ENCODE peak calls at places on chromosomes 11 and 22, in ten cellular contexts. U is A549, C is K562, B is ovary, Y is suprapubic skin, M is transverse colon, D is sigmoid colon, Z is SK-N-SH, E is tibial nerve, H is HepG2. O is an unnamed sample. For H3K4me1, the result is how much of the 10 kb centered on the place peaks cover.

GRCh38 chr11:78370406-78371172 is 47.0 kb downstream of the GAB2 start:
- DNase-seq in E (no peak), M (no peak), C (no peak), D (no peak), Z (no peak), U (no peak), B (no peak), Y (no peak), H (peak), O (no peak)

GRCh38 chr11:1868636-1869291 is 15.9 kb downstream of the LSP1 start:
- DNase-seq in Z (no peak), B (no peak), H (no peak), Y (no peak), U (no peak), C (no peak), M (no peak), D (no peak), E (no peak), O (no peak)

GRCh38 chr22:48758905-48759875 is 1068.5 kb downstream of the BRD1 start:
- DNase-seq in M (no peak), Z (no peak), Y (peak), D (peak), U (no peak), C (no peak), H (no peak), B (no peak), E (peak), O (peak)

GRCh38 chr11:79482800-79483199 is 42.0 kb upstream of the TENM4 start:
- DNase-seq in Z (no peak), C (no peak), Y (no peak), D (no peak), U (no peak), M (no peak), B (no peak), H (no peak), E (no peak), O (no peak)

GRCh38 chr11:9313648-9314290 is 624 bp downstream of the TMEM41B start:
- DNase-seq in Y (no peak), C (peak), D (peak), E (no peak), B (no peak), U (no peak), H (no peak), Z (no peak), M (peak), O (peak)

GRCh38 chr22:27424319-27424718 is 377.2 kb downstream of the MN1 start:
- DNase-seq in B (no peak), U (no peak), C (no peak), H (no peak), Y (no peak), D (no peak), E (no peak), Z (peak), M (no peak), O (no peak)

GRCh38 chr11:78313181-78313788 is 104.3 kb downstream of the GAB2 start:
- DNase-seq in H (peak), D (no peak), Y (no peak), B (no peak), C (no peak), M (peak), E (no peak), Z (no peak), U (peak), O (peak)

GRCh38 chr11:109432105-109432504 is 10.1 kb downstream of the C11orf87 start:
- DNase-seq in Y (no peak), D (no peak), M (no peak), Z (no peak), U (no peak), C (no peak), E (no peak), H (no peak), B (no peak), O (no peak)

GRCh38 chr11:100776212-100776896 is 89.3 kb downstream of the ARHGAP42 start:
- DNase-seq in H (peak), C (no peak), Z (no peak), E (no peak), B (no peak), M (no peak), U (peak), Y (no peak), D (no peak), O (no peak)

GRCh38 chr11:123509737-123510578 is 79.9 kb downstream of the GRAMD1B start:
- DNase-seq in B (no peak), C (peak), D (no peak), Z (peak), U (no peak), Y (no peak), H (no peak), E (no peak), M (no peak), O (no peak)

GRCh38 chr11:104134760-104135159 is 29.2 kb downstream of the PDGFD start:
- DNase-seq in E (no peak), D (no peak), B (no peak), C (no peak), Z (no peak), Y (no peak), H (no peak), M (no peak), U (peak), O (no peak)

GRCh38 chr11:37560346-37560745 is 962.3 kb upstream of the RAG2 start:
- DNase-seq in B (no peak), E (no peak), Z (no peak), H (no peak), C (no peak), U (no peak), M (no peak), Y (no peak), D (no peak), O (no peak)

GRCh38 chr11:106493751-106494150 is 416.3 kb downstream of the AASDHPPT start:
- DNase-seq in E (no peak), B (no peak), D (no peak), C (no peak), M (no peak), U (no peak), H (peak), Y (no peak), Z (no peak), O (no peak)

GRCh38 chr11:92867913-92868619 is 101.4 kb upstream of the MTNR1B start:
- DNase-seq in U (no peak), Z (no peak), M (no peak), B (no peak), Y (no peak), E (no peak), C (no peak), D (no peak), H (no peak), O (no peak)

GRCh38 chr11:124745835-124746620 is 6.0 kb downstream of the VSIG2 start:
- DNase-seq in H (no peak), U (peak), M (peak), C (no peak), D (no peak), Y (peak), B (no peak), E (no peak), Z (no peak), O (no peak)

GRCh38 chr11:77322926-77323590 is 21.6 kb upstream of the GDPD4 start:
- DNase-seq in U (no peak), C (no peak), Z (no peak), E (no peak), Y (no peak), D (no peak), B (no peak), M (no peak), H (no peak), O (no peak)

GRCh38 chr11:132078230-132078629 is 707.8 kb downstream of the NTM start:
- DNase-seq in M (no peak), B (no peak), Y (no peak), Z (no peak), E (no peak), D (no peak), H (no peak), U (no peak), C (no peak), O (no peak)

GRCh38 chr11:15213471-15214231 is 98.9 kb downstream of the INSC start:
- DNase-seq in M (no peak), B (no peak), Z (no peak), U (no peak), C (no peak), E (no peak), H (peak), Y (no peak), D (no peak), O (no peak)

GRCh38 chr11:45799562-45799961 is 5.4 kb upstream of the SLC35C1 start:
- DNase-seq in C (no peak), D (peak), U (no peak), M (no peak), B (no peak), E (no peak), Z (no peak), H (no peak), Y (no peak), O (no peak)

GRCh38 chr11:119375629-119376196 is 5.8 kb downstream of the USP2 start:
- DNase-seq in E (peak), B (peak), Z (peak), Y (no peak), U (no peak), H (peak), C (peak), M (peak), D (peak), O (no peak)
- H3K4me1 ChIP-seq in E (under half), B (under half), Z (half or more), Y (under half), U (under half), H (half or more), C (half or more), M (under half), D (under half), O (under half)

DNA sequence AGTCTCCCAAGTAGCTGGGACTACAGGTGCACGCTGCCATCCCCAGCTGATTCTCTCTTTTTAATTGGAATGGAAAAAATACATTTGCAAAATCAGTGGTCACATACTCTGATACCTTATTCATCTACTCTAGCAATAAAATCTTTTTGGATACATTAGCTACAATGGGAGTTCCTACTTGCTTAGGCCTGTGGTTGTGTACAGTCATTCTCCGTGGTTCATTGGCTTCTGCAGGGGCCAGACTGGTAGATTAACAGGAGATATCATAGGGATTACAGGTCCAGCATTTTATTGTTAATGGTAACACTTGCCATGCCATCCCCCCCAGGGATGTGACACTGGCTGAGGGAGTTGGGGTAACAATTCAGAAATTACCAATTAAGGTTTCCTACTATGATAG is 140.0 kb downstream of the ADAMTS15 start:
- DNase-seq in Y (no peak), C (no peak), Z (no peak), H (no peak), D (no peak), E (no peak), M (no peak), U (no peak), B (no peak), O (no peak)
- TF ChIP-seq EP300 in Y (no peak), C (no peak), Z (no peak), H (no peak), D (no peak), E (no peak), M (no peak), U (no peak), B (no peak), O (no peak)

GRCh38 chr11:69355346-69355940 is 61.5 kb downstream of the MYEOV start:
- DNase-seq in Y (peak), E (no peak), Z (no peak), C (no peak), M (no peak), H (no peak), B (no peak), U (no peak), D (no peak), O (peak)

GRCh38 chr11:69354545-69354897 is 60.6 kb downstream of the MYEOV start:
- DNase-seq in Y (no peak), M (no peak), C (no peak), H (no peak), D (no peak), U (no peak), B (no peak), E (no peak), Z (no peak), O (no peak)

GRCh38 chr11:69352715-69353325 is 58.9 kb downstream of the MYEOV start:
- DNase-seq in M (peak), H (no peak), C (no peak), D (no peak), U (peak), Z (no peak), B (no peak), E (no peak), Y (peak), O (peak)

GRCh38 chr11:69352181-69352580 is 58.2 kb downstream of the MYEOV start:
- DNase-seq in E (no peak), H (no peak), B (no peak), Y (no peak), M (no peak), U (no peak), Z (no peak), C (no peak), D (no peak), O (peak)

DNA sequence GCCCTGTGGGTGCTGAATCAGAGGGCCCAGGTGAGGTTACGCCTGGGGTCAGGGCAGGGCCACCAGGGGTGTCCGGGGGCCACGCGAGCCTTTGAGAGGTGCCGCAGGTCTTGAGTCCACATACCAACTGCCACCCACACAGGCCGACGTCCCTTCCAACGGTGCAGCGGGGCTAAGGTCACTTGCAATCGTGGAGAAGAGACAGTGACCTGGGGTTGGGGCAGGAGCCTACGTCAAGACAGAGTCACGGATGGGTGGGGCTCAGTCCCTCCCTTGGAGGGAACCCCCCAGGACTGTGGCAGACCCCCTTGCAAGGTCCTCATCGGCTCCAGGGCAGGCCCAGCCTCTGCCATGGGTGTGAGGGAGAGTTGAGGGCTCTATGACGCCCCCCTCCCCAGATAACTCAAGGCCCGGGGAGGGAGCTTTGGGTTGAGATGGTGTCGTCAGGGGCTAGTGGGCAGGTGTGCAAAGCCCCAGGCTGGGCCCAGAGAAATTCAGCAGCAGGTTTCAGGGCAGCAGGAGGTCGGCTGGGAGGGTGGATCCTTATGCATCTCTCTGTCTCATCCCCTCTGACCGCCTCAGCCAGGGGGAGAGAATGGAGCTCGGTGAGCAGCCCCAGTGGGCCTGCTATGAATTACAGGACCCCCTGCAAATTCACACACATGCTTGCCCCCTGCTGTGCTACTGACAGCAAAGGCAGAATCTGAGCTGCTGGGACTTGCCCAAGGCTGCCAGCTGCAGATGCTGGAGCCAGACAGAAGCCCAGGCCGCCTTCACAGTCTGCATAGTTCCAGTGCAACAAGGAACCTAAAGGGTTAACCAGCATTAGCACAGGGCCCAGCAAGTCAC is 60.0 kb downstream of the MYEOV start:
- DNase-seq in Y (peak), C (no peak), H (no peak), E (no peak), U (no peak), D (no peak), B (no peak), M (peak), Z (peak), O (no peak)
- H3K27ac ChIP-seq in Y (no peak), C (no peak), H (no peak), E (no peak), U (peak), D (no peak), B (no peak), M (no peak), Z (no peak), O (no peak)

DNA sequence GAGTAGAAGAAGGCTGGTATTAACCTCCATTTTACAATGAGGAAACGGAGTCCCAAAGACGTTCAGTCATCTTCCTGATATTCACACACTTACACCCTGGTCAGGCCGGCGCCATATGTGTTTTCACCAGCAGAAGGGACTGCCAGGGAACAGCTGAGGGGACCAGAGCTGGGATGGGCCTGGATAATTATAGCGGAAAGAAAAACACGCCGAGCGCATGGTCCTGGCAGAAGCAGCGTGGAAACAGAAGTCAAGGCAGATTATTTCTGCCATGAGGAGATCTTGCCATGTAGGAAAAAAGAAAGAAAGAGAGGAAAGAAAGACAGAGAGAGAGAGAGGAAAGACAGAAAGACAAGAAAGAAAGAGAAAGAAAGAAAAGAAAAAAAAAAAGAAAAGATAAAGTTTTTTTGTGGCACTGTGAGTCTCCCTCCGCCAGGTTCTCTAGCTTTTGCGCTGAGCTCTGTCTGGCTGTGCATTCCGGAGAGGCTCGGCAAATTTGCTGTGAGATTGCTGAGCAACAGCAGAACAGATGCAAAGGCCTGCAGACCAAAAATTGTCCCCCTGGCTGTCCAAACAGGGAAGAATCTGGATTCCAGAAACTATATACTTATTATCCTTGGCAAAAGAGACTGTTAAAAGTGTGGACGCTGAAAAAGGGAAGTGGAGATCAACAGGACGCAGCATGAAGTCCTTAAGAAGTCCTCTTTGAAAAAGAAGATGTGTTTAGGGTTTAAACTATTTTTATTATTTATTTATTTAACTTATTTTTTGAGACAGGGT is 1.3 kb upstream of the UCP2 start:
- DNase-seq in U (no peak), Y (no peak), E (no peak), D (peak), Z (peak), M (no peak), H (no peak), C (no peak), B (no peak), O (no peak)
- H3K4me1 ChIP-seq in U (under half), Y (under half), E (under half), D (under half), Z (under half), M (under half), H (half or more), C (under half), B (under half), O (under half)

DNA sequence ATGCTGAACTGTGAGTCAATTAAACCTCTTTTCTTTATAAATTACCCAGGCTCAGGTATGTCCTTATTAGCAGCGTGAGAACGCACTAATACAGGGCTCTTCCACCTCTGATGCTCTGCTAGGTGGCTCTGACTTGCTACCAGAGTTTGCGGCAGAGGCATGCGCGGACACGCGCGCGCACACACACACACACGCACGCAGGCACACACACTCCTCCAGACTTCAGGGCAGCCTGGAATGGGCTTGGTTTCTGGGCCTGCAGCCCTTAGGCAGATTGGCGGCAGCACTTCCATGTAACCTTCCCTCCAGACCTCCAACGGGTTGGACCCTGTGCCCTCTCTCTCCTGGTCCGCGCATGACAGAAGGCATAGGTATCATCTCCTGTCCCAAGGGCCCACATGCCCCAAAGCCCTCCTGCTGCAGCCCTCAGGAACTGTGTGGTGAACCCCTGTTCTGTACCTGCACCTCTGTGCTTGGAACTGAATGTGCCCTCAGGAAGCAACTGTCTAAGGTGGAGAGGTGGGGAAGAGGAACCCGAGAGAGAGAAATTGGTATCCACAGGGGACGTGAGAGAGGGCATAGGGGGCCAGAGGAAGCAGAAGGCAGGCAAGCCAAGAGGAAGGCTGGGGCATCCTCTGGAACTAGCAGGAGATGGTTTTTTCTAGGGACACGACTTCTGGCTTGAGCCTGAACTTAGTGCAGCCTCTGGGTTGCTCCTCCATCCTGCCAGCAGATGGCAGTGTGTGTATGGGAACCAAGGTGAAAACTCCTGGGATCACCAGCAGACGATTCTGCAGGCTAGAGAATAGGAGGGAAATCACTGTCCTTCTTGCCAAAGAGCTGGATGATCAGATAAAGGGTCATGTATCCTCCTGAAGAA is 23.4 kb upstream of the RIC3 start:
- DNase-seq in D (no peak), M (peak), H (peak), Y (no peak), E (no peak), B (peak), Z (peak), U (peak), C (peak), O (peak)
- TF ChIP-seq EP300 in D (no peak), M (no peak), H (no peak), Y (no peak), E (no peak), B (no peak), Z (no peak), U (no peak), C (no peak), O (no peak)

GRCh38 chr22:39467390-39467901 is 10.6 kb downstream of the MGAT3 start:
- DNase-seq in B (no peak), D (no peak), H (no peak), Y (no peak), U (no peak), Z (no peak), M (no peak), C (no peak), E (no peak), O (no peak)

GRCh38 chr22:39470462-39471335 is 13.9 kb downstream of the MGAT3 start:
- DNase-seq in B (no peak), Y (no peak), Z (peak), M (no peak), D (no peak), E (no peak), C (peak), U (no peak), H (peak), O (no peak)

GRCh38 chr22:39469681-39470461 is 13.1 kb downstream of the MGAT3 start:
- DNase-seq in C (no peak), D (no peak), Z (peak), U (no peak), B (no peak), Y (no peak), E (no peak), H (peak), M (no peak), O (no peak)

GRCh38 chr22:39469326-39469680 is 12.5 kb downstream of the MGAT3 start:
- DNase-seq in M (no peak), E (no peak), C (no peak), D (no peak), Z (no peak), U (no peak), B (no peak), H (no peak), Y (no peak), O (no peak)

GRCh38 chr22:39468487-39469325 is 11.9 kb downstream of the MGAT3 start:
- DNase-seq in Y (no peak), H (no peak), U (no peak), E (no peak), C (no peak), B (no peak), Z (no peak), D (no peak), M (no peak), O (no peak)
- H3K27ac ChIP-seq in Y (no peak), H (no peak), U (no peak), E (peak), C (no peak), B (no peak), Z (no peak), D (no peak), M (no peak), O (peak)

O was measured in stomach.